ENCODE peak calls at places on chromosomes 11 and 22, in four cellular contexts. P, V, D and S are unnamed samples.

GRCh38 chr11:36729765-36730164 is 131.7 kb upstream of the RAG2 start:
- DNase-seq in V (no peak), D (no peak), P (no peak), S (no peak)

GRCh38 chr11:40186401-40187091 is 1272.9 kb downstream of the LRRC4C start:
- DNase-seq in P (no peak), D (no peak), V (peak; percentile 14), S (no peak)

GRCh38 chr11:128837627-128838026 is 29.5 kb downstream of the KCNJ1 start:
- DNase-seq in P (no peak), V (no peak), D (no peak), S (no peak)

GRCh38 chr11:17026487-17027082 is 12.4 kb upstream of the PLEKHA7 start:
- DNase-seq in P (no peak), D (no peak), V (no peak), S (no peak)

GRCh38 chr22:31987180-31987579 is 42.8 kb downstream of the YWHAH start:
- DNase-seq in P (no peak), D (no peak), V (no peak), S (no peak)

GRCh38 chr11:44301856-44302231 is 8.1 kb downstream of the ALX4 start:
- DNase-seq in D (no peak), V (no peak), P (peak; percentile 87), S (peak; percentile 33)

GRCh38 chr22:19998991-19999820 is 17.4 kb downstream of the ARVCF start:
- DNase-seq in P (no peak), D (no peak), V (no peak), S (no peak)

GRCh38 chr11:20102393-20102792 is 57.9 kb downstream of the DBX1 start:
- DNase-seq in P (no peak), V (no peak), D (no peak), S (no peak)

GRCh38 chr11:111327908-111328624 is 29.7 kb downstream of the POU2AF3 start:
- DNase-seq in P (no peak), D (no peak), V (no peak), S (no peak)

GRCh38 chr22:26461188-26461810 is 22.3 kb downstream of the HPS4 start:
- DNase-seq in P (peak; percentile 46), V (peak; percentile 24), D (no peak), S (peak; percentile 51)

GRCh38 chr11:64619196-64619595 is 28.2 kb downstream of the SLC22A12 start:
- DNase-seq in V (no peak), D (no peak), P (no peak), S (no peak)

GRCh38 chr11:128825050-128825806 is 41.9 kb downstream of the KCNJ1 start:
- DNase-seq in V (no peak), P (no peak), D (no peak), S (no peak)

GRCh38 chr11:12715941-12716340 is 41.7 kb downstream of the TEAD1 start:
- DNase-seq in V (no peak), D (no peak), P (no peak), S (no peak)

GRCh38 chr22:40487663-40488249 is 117.4 kb downstream of the SGSM3 start:
- DNase-seq in D (no peak), V (peak; percentile 17), P (peak; percentile 28), S (no peak)

GRCh38 chr11:1228183-1228821 is 5.4 kb downstream of the MUC5B start:
- DNase-seq in P (no peak), D (no peak), V (no peak), S (no peak)

GRCh38 chr11:78790784-78791183 is 216.1 kb upstream of the NARS2 start:
- DNase-seq in V (no peak), P (no peak), D (no peak), S (no peak)

GRCh38 chr11:125376117-125376516 is 119.9 kb downstream of the FEZ1 start:
- DNase-seq in V (no peak), D (no peak), P (no peak), S (no peak)

GRCh38 chr11:17541330-17541885 is 2.8 kb downstream of the USH1C start:
- DNase-seq in V (no peak), D (no peak), P (no peak), S (no peak)

GRCh38 chr11:14894657-14895598 is 2.9 kb upstream of the CYP2R1 start:
- DNase-seq in V (no peak), D (no peak), P (no peak), S (no peak)

GRCh38 chr11:65424200-65425104 is 1.9 kb downstream of the NEAT1 start:
- DNase-seq in V (no peak), D (no peak), P (no peak), S (no peak)

GRCh38 chr11:31958086-31958735 is 132.7 kb upstream of the RCN1 start:
- DNase-seq in D (peak; percentile 9), P (peak; percentile 38), V (peak; percentile 15), S (peak; percentile 73)

GRCh38 chr11:7657306-7658025 is 15.8 kb downstream of the CYB5R2 start:
- DNase-seq in D (no peak), V (peak; percentile 67), P (peak; percentile 49), S (peak; percentile 58)

GRCh38 chr11:17738350-17739207 is 4.0 kb downstream of the KCNC1 start:
- DNase-seq in D (no peak), V (no peak), P (no peak), S (peak; percentile 38)

GRCh38 chr11:112526699-112527410 is 266.2 kb upstream of the PLET1 start:
- DNase-seq in P (no peak), V (no peak), D (no peak), S (no peak)

GRCh38 chr22:50670513-50670912 is 2.1 kb upstream of the SHANK3 start:
- DNase-seq in P (no peak), D (no peak), V (no peak), S (no peak)

GRCh38 chr11:121416909-121417567 is 35.1 kb upstream of the SORL1 start:
- DNase-seq in P (no peak), D (peak; percentile 92), V (no peak), S (no peak)

GRCh38 chr22:38781033-38781432 is 12.9 kb downstream of the DNAL4 start:
- DNase-seq in D (no peak), P (no peak), V (no peak), S (no peak)

GRCh38 chr11:2904153-2905052 is 18.8 kb upstream of the CDKN1C start:
- DNase-seq in D (no peak), V (no peak), P (no peak), S (no peak)

GRCh38 chr22:49026476-49027121 is 801.1 kb downstream of the BRD1 start:
- DNase-seq in D (no peak), P (peak; percentile 6), V (no peak), S (no peak)

GRCh38 chr11:120306519-120307242 is 18.4 kb upstream of the TLCD5 start:
- DNase-seq in D (no peak), P (peak; percentile 31), V (no peak), S (peak; percentile 76)

GRCh38 chr22:28669388-28669787 is 10.3 kb downstream of the TTC28 start:
- DNase-seq in D (no peak), V (no peak), P (no peak), S (no peak)

GRCh38 chr11:2444301-2445106 is at the start of the genes KCNQ1 and TRPM5:
- DNase-seq in P (peak; percentile 59), V (no peak), D (no peak), S (peak; percentile 90)

GRCh38 chr11:56876621-56877312 is 111.9 kb upstream of the OR5AK2 start:
- DNase-seq in D (no peak), V (no peak), P (no peak), S (no peak)

GRCh38 chr11:73784734-73785133 is 2.9 kb upstream of the MRPL48 start:
- DNase-seq in P (no peak), V (no peak), D (no peak), S (no peak)
- TF ChIP-seq POLR2AphosphoS2 in P (no peak), V (no peak), D (no peak), S (no peak)

DNA sequence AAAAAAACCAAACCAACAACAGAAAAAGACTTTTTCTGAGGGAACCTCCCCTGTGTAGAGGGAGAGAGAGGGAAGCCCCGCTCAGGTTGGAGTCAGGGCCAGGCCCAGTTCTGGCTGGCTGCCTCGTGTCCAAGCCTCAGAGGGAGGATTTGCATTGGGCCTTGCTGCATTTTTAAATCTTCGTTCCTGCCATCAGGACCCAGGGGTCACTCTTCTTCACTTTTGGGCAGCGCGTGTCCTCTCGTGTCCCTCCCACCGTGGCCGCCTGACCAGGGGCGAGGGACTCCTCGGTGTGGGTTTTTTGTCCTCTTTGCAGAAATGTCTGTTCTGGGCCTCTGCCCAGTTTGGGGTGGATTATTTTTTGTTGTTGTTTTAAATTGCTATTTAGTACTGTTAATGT is 57.9 kb downstream of the LRRC74B start:
- DNase-seq in P (no peak), V (no peak), D (no peak), S (no peak)
- TF ChIP-seq CHD2 in P (no peak), V (no peak), D (no peak), S (no peak)

GRCh38 chr11:33594188-33594587 is 106.4 kb downstream of the C11orf91 start:
- DNase-seq in P (no peak), D (no peak), V (no peak), S (no peak)

GRCh38 chr11:33598426-33599069 is 102.1 kb downstream of the C11orf91 start:
- DNase-seq in P (no peak), V (no peak), D (no peak), S (no peak)
- TF ChIP-seq POLR2AphosphoS2 in P (no peak), V (no peak), D (no peak), S (no peak)

GRCh38 chr11:107858217-107859070 is at the start of gene SLC35F2:
- DNase-seq in V (peak; percentile 51), D (peak; percentile 80), P (peak; percentile 55), S (peak; percentile 86)
- TF ChIP-seq CHD2 in V (no peak), D (peak; percentile 62), P (no peak), S (no peak)

DNA sequence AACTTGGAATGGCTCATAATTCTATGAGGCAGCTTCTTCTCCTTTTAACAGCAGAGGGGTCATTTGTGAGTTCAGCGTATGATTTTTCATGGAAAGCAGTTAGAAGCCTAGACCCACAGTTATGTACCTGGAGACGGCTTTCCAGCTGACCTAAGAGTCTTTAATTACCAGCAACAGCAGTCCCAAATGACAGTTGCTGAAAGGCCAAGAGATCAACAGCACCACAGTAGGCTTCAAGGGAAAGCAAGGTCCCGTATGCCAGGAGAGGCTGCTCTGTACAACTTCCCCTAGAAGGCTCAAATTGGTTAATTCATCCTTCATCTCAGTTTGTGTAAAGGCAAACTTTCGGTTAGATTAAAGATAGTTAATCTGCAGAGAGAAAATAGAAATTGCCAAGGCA is 363.0 kb downstream of the SOX6 start:
- DNase-seq in P (no peak), D (no peak), V (no peak), S (no peak)
- TF ChIP-seq POLR2AphosphoS2 in P (no peak), D (no peak), V (no peak), S (no peak)